ENCODE peak calls at places on chromosomes 4 and X, in five cellular contexts. T is CD8-positive, alpha-beta memory T cell; X is uterus; C is aorta; V is stomach. H is an unnamed sample.
A peak's percentile ranks its signal among the peaks of the same experiment; 100 is the strongest.

GRCh38 chr4:48379587-48380140 is 38.3 kb downstream of the SLAIN2 start:
- DNase-seq in T (no peak), V (no peak), X (no peak), C (no peak), H (no peak)

GRCh38 chr4:1008840-1009646 is 2.4 kb upstream of the FGFRL1 start:
- DNase-seq in X (peak; percentile 50), T (peak; percentile 51), V (peak; percentile 49), C (peak; percentile 74), H (no peak)

GRCh38 chr4:93894995-93895394 is 66.4 kb downstream of the ATOH1 start:
- DNase-seq in T (no peak), V (no peak), C (no peak), X (no peak), H (no peak)

GRCh38 chrX:24241822-24242648 is 71.8 kb downstream of the SUPT20HL2 start:
- DNase-seq in X (no peak), V (no peak), C (no peak), T (peak; percentile 0), H (no peak)

GRCh38 chr4:152679414-152680281 is at the start of gene TMEM154:
- DNase-seq in T (peak; percentile 55), V (peak; percentile 67), C (peak; percentile 73), X (peak; percentile 31), H (peak; percentile 59)

GRCh38 chr4:89719536-89719935 is 117.4 kb downstream of the SNCA start:
- DNase-seq in X (no peak), T (no peak), C (no peak), V (no peak), H (no peak)

GRCh38 chr4:87622303-87622702 is 14.0 kb downstream of the DSPP start:
- DNase-seq in X (no peak), C (no peak), V (no peak), T (no peak), H (no peak)

GRCh38 chr4:116531870-116532269 is 553.5 kb downstream of the TRAM1L1 start:
- DNase-seq in X (no peak), C (no peak), T (no peak), V (no peak), H (no peak)

GRCh38 chr4:186699298-186699697 is 24.4 kb downstream of the FAT1 start:
- DNase-seq in X (no peak), C (no peak), T (no peak), V (peak; percentile 76), H (peak; percentile 60)

GRCh38 chr4:53459548-53459947 is 82.1 kb downstream of the FIP1L1 start:
- DNase-seq in V (no peak), C (no peak), T (no peak), X (no peak), H (no peak)

DNA sequence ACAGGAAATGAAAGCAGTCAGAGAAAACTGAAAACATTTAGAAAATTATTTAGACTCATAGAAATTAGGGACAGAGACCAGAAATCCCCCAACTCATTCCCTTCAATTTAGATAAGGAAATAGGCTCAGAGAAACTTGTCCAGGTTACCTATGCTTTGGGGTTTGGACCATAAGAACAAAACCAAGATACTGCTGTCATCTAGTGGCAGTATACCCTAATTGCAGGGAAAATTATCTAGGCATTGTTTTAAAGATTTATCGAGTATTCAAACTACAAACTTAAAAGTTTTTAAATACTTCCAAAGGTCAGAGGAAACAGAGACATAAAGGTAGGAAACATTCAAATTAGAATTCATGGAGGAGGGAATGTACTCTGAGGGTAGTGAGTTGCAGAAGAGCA is 67.0 kb upstream of the KLHL13 start:
- DNase-seq in V (no peak), C (no peak), T (no peak), X (no peak), H (no peak)
- H3K9me3 ChIP-seq in V (no peaks in the 10 kb centered on the region), C (no peaks in the 10 kb centered on the region), T (no peaks in the 10 kb centered on the region), X (no peaks in the 10 kb centered on the region), H (no peaks in the 10 kb centered on the region)

GRCh38 chrX:10631416-10632145 is 11.2 kb upstream of the MID1 start:
- DNase-seq in C (no peak), T (no peak), X (no peak), V (no peak), H (no peak)
- H3K9me3 ChIP-seq in C (no peaks in the 10 kb centered on the region), T (no peaks in the 10 kb centered on the region), X (no peaks in the 10 kb centered on the region), V (no peaks in the 10 kb centered on the region), H (no peaks in the 10 kb centered on the region)

GRCh38 chr4:21896767-21897166 is 51.8 kb downstream of the KCNIP4 start:
- DNase-seq in V (no peak), T (no peak), C (no peak), X (no peak), H (no peak)

GRCh38 chr4:21898101-21898500 is 50.5 kb downstream of the KCNIP4 start:
- DNase-seq in C (no peak), X (no peak), V (no peak), T (no peak), H (no peak)

GRCh38 chr4:21900211-21900610 is 48.4 kb downstream of the KCNIP4 start:
- DNase-seq in V (no peak), T (no peak), X (no peak), C (no peak), H (no peak)

GRCh38 chr4:21901281-21901680 is 47.3 kb downstream of the KCNIP4 start:
- DNase-seq in C (no peak), T (no peak), V (no peak), X (no peak), H (no peak)

DNA sequence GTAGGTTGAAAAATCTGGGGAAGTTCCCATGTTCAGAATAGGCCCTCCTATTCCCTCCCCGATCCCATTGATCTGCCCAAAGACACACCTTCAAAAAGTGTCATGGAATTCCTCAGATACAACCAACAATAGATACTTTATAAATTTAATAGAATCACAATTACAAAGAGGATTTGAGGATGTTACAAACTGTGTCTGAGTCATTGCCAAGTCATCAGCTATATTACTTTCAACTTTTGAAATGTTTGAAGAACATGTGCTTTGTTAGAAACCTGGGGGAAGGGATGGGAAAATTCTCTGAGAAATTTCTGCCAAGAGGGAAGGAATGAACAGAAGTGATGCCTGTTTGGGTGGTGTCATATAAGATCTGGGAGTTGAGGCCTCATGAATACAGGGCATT is 46.7 kb downstream of the KCNIP4 start:
- DNase-seq in X (no peak), V (no peak), C (no peak), T (no peak), H (no peak)
- H3K9me3 ChIP-seq in X (no peaks in the 10 kb centered on the region), V (peaks cover 13% of the 10 kb centered on the region), C (peaks cover 11% of the 10 kb centered on the region), T (no peaks in the 10 kb centered on the region), H (no peaks in the 10 kb centered on the region)

DNA sequence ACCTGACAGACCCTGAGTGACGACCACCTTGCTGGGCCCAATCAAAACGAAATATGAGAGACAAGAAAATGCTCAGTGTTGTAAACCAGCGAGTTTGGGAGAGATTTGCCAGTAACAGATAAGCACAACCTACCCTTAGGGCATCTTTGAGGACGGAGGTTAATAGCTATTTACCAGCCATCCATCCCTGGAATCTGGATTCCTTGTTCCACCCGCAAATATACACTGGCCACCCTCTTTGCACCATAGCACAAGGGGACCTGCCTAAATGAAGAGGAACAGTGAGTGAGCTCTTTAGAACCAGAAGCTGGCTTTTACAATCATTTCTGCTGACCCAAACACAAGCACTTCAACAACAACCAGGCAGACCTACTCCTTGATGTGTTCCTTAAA is 725 bp downstream of the MPP1 start:
- DNase-seq in V (no peak), T (no peak), X (no peak), C (no peak), H (no peak)
- H3K9me3 ChIP-seq in V (peaks cover 11% of the 10 kb centered on the region), T (no peaks in the 10 kb centered on the region), X (no peaks in the 10 kb centered on the region), C (no peaks in the 10 kb centered on the region), H (no peaks in the 10 kb centered on the region)

DNA sequence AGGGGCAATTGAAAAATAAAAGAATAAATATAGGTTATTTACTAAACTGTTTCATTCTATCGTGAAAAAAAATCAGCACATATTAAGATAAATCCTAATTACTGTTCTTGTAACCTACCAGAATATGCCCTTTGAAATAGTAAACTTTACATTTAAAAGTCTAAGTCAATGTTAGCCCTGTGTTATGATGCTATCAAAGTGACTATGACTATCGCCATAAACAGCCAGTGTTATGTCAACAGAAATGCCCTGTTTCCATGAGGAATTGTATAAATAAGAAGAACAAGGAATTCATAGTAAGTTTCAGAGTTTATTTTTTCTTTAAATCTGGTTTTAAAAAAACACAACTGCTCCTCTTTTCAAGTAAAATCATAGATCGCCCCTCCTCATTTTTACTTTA is 11.4 kb downstream of the NR3C2 start:
- DNase-seq in T (no peak), V (no peak), X (no peak), C (no peak), H (no peak)
- H3K9me3 ChIP-seq in T (no peaks in the 10 kb centered on the region), V (no peaks in the 10 kb centered on the region), X (no peaks in the 10 kb centered on the region), C (no peaks in the 10 kb centered on the region), H (no peaks in the 10 kb centered on the region)